ENCODE peak calls at places on chromosomes 3 and 15, in four cellular contexts. C is HCT116, O is mammary epithelial cell, F is fibroblast of lung. D is an unnamed sample.

GRCh38 chr15:43100971-43101370 is 4.9 kb downstream of the UBR1 start:
- DNase-seq in C (no peak), O (peak; percentile 83), F (no peak), D (no peak)

GRCh38 chr15:58522391-58522790 is 90.6 kb downstream of the LIPC start:
- DNase-seq in C (no peak), O (no peak), F (no peak), D (no peak)

GRCh38 chr3:128726691-128727031 is 678 bp downstream of the RAB7A start:
- DNase-seq in C (no peak), O (peak; percentile 88), F (peak; percentile 74), D (peak; percentile 20)

GRCh38 chr3:140854961-140855360 is 86.7 kb upstream of the SLC25A36 start:
- DNase-seq in C (no peak), O (no peak), F (no peak), D (no peak)

GRCh38 chr3:139758654-139759291 is 81.0 kb upstream of the NMNAT3 start:
- DNase-seq in C (no peak), O (no peak), F (no peak), D (no peak)

GRCh38 chr15:48426047-48426446 is 94.8 kb downstream of the DUT start:
- DNase-seq in C (no peak), O (no peak), F (no peak), D (no peak)

GRCh38 chr3:191220908-191221307 is 21.9 kb downstream of the OSTN start:
- DNase-seq in C (peak; percentile 12), O (peak; percentile 7), F (no peak), D (no peak)

GRCh38 chr15:77830041-77830440 is 197.3 kb upstream of the LINGO1 start:
- DNase-seq in C (peak; percentile 6), O (peak; percentile 31), F (peak; percentile 55), D (no peak)

GRCh38 chr3:69032137-69032536 is 18.7 kb upstream of the EOGT start:
- DNase-seq in C (no peak), O (peak; percentile 13), F (no peak), D (no peak)

GRCh38 chr3:184176377-184177330 is 2.0 kb downstream of the AP2M1 start:
- DNase-seq in C (peak; percentile 75), O (peak; percentile 77), F (peak; percentile 93), D (peak; percentile 88)

GRCh38 chr15:66862111-66862815 is 160.2 kb downstream of the SMAD6 start:
- DNase-seq in C (no peak), O (peak; percentile 26), F (no peak), D (no peak)

GRCh38 chr3:46995901-46996562 is 16.6 kb downstream of the NBEAL2 start:
- DNase-seq in C (no peak), O (no peak), F (no peak), D (no peak)

GRCh38 chr3:29745237-29745870 is 464.5 kb downstream of the RBMS3 start:
- DNase-seq in C (no peak), O (no peak), F (no peak), D (no peak)

GRCh38 chr3:94875149-94875548 is 812.3 kb downstream of the NSUN3 start:
- DNase-seq in C (no peak), O (no peak), F (no peak), D (no peak)

GRCh38 chr15:66508293-66508883 is 3.3 kb downstream of the ZWILCH start:
- DNase-seq in C (no peak), O (no peak), F (no peak), D (no peak)

GRCh38 chr3:97721446-97721845 is 43.1 kb upstream of the ARL6 start:
- DNase-seq in C (no peak), O (no peak), F (no peak), D (no peak)

GRCh38 chr15:46644493-46645481 is 1010.0 kb downstream of the SQOR start:
- DNase-seq in C (no peak), O (no peak), F (no peak), D (no peak)

GRCh38 chr3:196344663-196345062 is 6.5 kb upstream of the TM4SF19 start:
- DNase-seq in C (no peak), O (no peak), F (no peak), D (no peak)

GRCh38 chr3:196472286-196472685 is 31.3 kb downstream of the RNF168 start:
- DNase-seq in C (no peak), O (no peak), F (no peak), D (no peak)

GRCh38 chr3:177419904-177420601 is 222.8 kb upstream of the TBL1XR1 start:
- DNase-seq in C (no peak), O (no peak), F (no peak), D (no peak)

GRCh38 chr3:100838157-100838556 is 128.9 kb downstream of the TFG start:
- DNase-seq in C (no peak), O (no peak), F (no peak), D (no peak)

GRCh38 chr3:62332771-62333381 is 40.5 kb downstream of the FEZF2 start:
- DNase-seq in C (peak; percentile 2), O (peak; percentile 1), F (peak; percentile 57), D (no peak)

GRCh38 chr3:186520957-186521842 is 23.0 kb downstream of the CRYGS start:
- DNase-seq in C (no peak), O (no peak), F (no peak), D (no peak)

GRCh38 chr3:187183210-187183862 is 13.9 kb upstream of the RTP1 start:
- DNase-seq in C (no peak), O (peak; percentile 79), F (peak; percentile 15), D (no peak)

GRCh38 chr3:65831733-65832425 is 206.8 kb downstream of the MAGI1 start:
- DNase-seq in C (no peak), O (peak; percentile 56), F (peak; percentile 83), D (no peak)

GRCh38 chr3:100260081-100260684 is 609 bp upstream of the TBC1D23 start:
- DNase-seq in C (no peak), O (peak; percentile 24), F (peak; percentile 72), D (peak; percentile 52)

GRCh38 chr3:102531686-102532085 is 96.9 kb downstream of the ZPLD1 start:
- DNase-seq in C (no peak), O (peak; percentile 35), F (no peak), D (no peak)

GRCh38 chr3:20904674-20905073 is 718.7 kb upstream of the SGO1 start:
- DNase-seq in C (no peak), O (no peak), F (no peak), D (no peak)

GRCh38 chr3:150299221-150299620 is 108.9 kb upstream of the TSC22D2 start:
- DNase-seq in C (no peak), O (no peak), F (no peak), D (no peak)

GRCh38 chr3:58628823-58629562 is 37.6 kb downstream of the FAM3D start:
- DNase-seq in C (no peak), O (no peak), F (peak; percentile 98), D (no peak)

GRCh38 chr3:168088106-168088722 is 7.5 kb downstream of the GOLIM4 start:
- DNase-seq in C (no peak), O (no peak), F (no peak), D (no peak)

GRCh38 chr15:63970723-63971426 is 75.4 kb downstream of the DAPK2 start:
- DNase-seq in C (no peak), O (no peak), F (no peak), D (no peak)
- H2AFZ ChIP-seq in C (no peak overlapping the region), O (no peak overlapping the region), F (no peak overlapping the region), D (no peak overlapping the region)

DNA sequence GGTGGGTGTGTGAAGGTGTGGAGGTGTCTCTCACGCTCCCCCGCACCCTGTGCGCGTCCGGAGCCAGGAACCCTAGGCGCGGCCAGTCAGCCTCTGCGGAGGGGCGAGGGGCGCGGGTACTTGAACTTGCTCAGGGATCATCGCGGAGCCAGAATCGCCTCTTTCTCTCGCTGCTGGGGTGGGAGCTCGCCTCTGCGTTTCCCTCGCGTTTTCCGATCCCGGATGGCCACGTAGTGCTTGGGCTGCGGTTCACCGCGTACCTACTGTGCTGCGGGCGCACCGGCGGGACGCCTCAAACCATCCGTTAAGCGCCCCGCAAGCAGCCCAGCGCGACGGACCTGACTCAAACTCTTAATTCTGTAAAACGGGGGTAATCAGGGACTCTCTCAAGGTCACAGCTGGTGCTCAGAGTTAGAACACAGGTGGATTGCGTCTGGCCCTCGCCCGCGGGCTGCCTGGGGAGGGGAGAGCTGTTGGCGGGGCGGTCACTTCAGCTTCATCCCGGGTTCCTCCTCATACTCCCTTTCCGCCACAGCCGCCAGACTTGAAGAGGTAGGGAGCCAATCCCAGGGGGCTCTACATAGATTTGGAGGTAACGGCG is 686 bp downstream of the MYRIP start:
- DNase-seq in C (no peak), O (no peak), F (no peak), D (no peak)
- TF ChIP-seq EZH2 in C (no peak), O (peak; percentile 98), F (peak; percentile 87), D (no peak)

GRCh38 chr3:37544105-37544504 is 317.6 kb upstream of the CTDSPL start:
- DNase-seq in C (no peak), O (no peak), F (no peak), D (no peak)

GRCh38 chr3:37546876-37547275 is 314.8 kb upstream of the CTDSPL start:
- DNase-seq in C (no peak), O (peak; percentile 23), F (peak; percentile 37), D (no peak)

GRCh38 chr3:37545479-37545878 is 316.2 kb upstream of the CTDSPL start:
- DNase-seq in C (no peak), O (no peak), F (no peak), D (no peak)

GRCh38 chr3:37543692-37544091 is 318.0 kb upstream of the CTDSPL start:
- DNase-seq in C (no peak), O (no peak), F (no peak), D (no peak)

GRCh38 chr3:37544869-37545352 is 316.8 kb upstream of the CTDSPL start:
- DNase-seq in C (no peak), O (no peak), F (no peak), D (no peak)
- H3K27me3 ChIP-seq in C (peaks cover 8% of the 10 kb centered on the region), O (no peaks in the 10 kb centered on the region), F (no peaks in the 10 kb centered on the region), D (peaks cover 32% of the 10 kb centered on the region)

GRCh38 chr15:89775815-89776214 is 317 bp upstream of the MESP2 start:
- DNase-seq in C (no peak), O (no peak), F (no peak), D (no peak)

GRCh38 chr15:89778861-89779260 is 2.7 kb downstream of the MESP2 start:
- DNase-seq in C (no peak), O (no peak), F (no peak), D (no peak)

GRCh38 chr15:89777821-89778380 is 1.8 kb downstream of the MESP2 start:
- DNase-seq in C (no peak), O (no peak), F (no peak), D (no peak)

GRCh38 chr15:89776274-89777072 is at the start of gene MESP2:
- DNase-seq in C (peak; percentile 50), O (peak; percentile 48), F (peak; percentile 76), D (no peak)

GRCh38 chr15:89777073-89777820 is 1.1 kb downstream of the MESP2 start:
- DNase-seq in C (no peak), O (peak; percentile 32), F (no peak), D (no peak)
- H2AFZ ChIP-seq in C (no peak overlapping the region), O (no peak overlapping the region), F (no peak overlapping the region), D (no peak overlapping the region)

GRCh38 chr15:60002528-60003218 is 1.4 kb upstream of the FOXB1 start:
- DNase-seq in C (no peak), O (no peak), F (no peak), D (no peak)
- TF ChIP-seq EZH2 in C (no peak), O (no peak), F (peak; percentile 60), D (no peak)

GRCh38 chr15:52109559-52110451 is 2.8 kb downstream of the BCL2L10 start:
- DNase-seq in C (no peak), O (no peak), F (no peak), D (no peak)
- H3K27me3 ChIP-seq in C (no peaks in the 10 kb centered on the region), O (no peaks in the 10 kb centered on the region), F (peaks cover 3% of the 10 kb centered on the region), D (no peaks in the 10 kb centered on the region)

D was measured in PC-9.